ENCODE peak calls at places on chromosomes 13 and 19, in four cellular contexts. One of them, this sample, is unnamed.

GRCh38 chr19:49020931-49021895 is 2.9 kb downstream of the CGB3 start:
- DNase-seq in activated CD4-positive, alpha-beta T cell treated with anti-CD3 and anti-CD28 coated beads for 24 hours: no peak
- DNase-seq in colonic mucosa: no peak
- DNase-seq in NT2/D1: no peak
- DNase-seq in this sample: no peak

GRCh38 chr19:21109116-21109515 is 27.1 kb downstream of the ZNF714 start:
- DNase-seq in activated CD4-positive, alpha-beta T cell treated with anti-CD3 and anti-CD28 coated beads for 24 hours: no peak
- DNase-seq in colonic mucosa: no peak
- DNase-seq in NT2/D1: no peak
- DNase-seq in this sample: no peak

GRCh38 chr19:37251308-37252229 is 33.6 kb downstream of the ZNF383 start:
- DNase-seq in colonic mucosa: peak
- DNase-seq in NT2/D1: peak
- DNase-seq in activated CD4-positive, alpha-beta T cell treated with anti-CD3 and anti-CD28 coated beads for 24 hours: no peak
- DNase-seq in this sample: no peak

GRCh38 chr13:51943721-51944120 is 67.5 kb downstream of the ATP7B start:
- DNase-seq in NT2/D1: no peak
- DNase-seq in colonic mucosa: no peak
- DNase-seq in activated CD4-positive, alpha-beta T cell treated with anti-CD3 and anti-CD28 coated beads for 24 hours: no peak
- DNase-seq in this sample: no peak

GRCh38 chr19:50482271-50482855 is 5.7 kb upstream of the GARIN5A start:
- DNase-seq in NT2/D1: no peak
- DNase-seq in activated CD4-positive, alpha-beta T cell treated with anti-CD3 and anti-CD28 coated beads for 24 hours: no peak
- DNase-seq in colonic mucosa: no peak
- DNase-seq in this sample: no peak

GRCh38 chr13:98349731-98350305 is 172.7 kb upstream of the RNF113B start:
- DNase-seq in activated CD4-positive, alpha-beta T cell treated with anti-CD3 and anti-CD28 coated beads for 24 hours: no peak
- DNase-seq in colonic mucosa: no peak
- DNase-seq in NT2/D1: no peak
- DNase-seq in this sample: no peak

GRCh38 chr19:17321655-17322489 is 12.5 kb downstream of the DDA1 start:
- DNase-seq in activated CD4-positive, alpha-beta T cell treated with anti-CD3 and anti-CD28 coated beads for 24 hours: no peak
- DNase-seq in NT2/D1: no peak
- DNase-seq in colonic mucosa: no peak
- DNase-seq in this sample: no peak

GRCh38 chr19:22422220-22422619 is at the start of gene ZNF98:
- DNase-seq in activated CD4-positive, alpha-beta T cell treated with anti-CD3 and anti-CD28 coated beads for 24 hours: no peak
- DNase-seq in NT2/D1: peak
- DNase-seq in colonic mucosa: no peak
- DNase-seq in this sample: no peak

GRCh38 chr13:27036236-27036981 is 135.2 kb downstream of the USP12 start:
- DNase-seq in NT2/D1: no peak
- DNase-seq in activated CD4-positive, alpha-beta T cell treated with anti-CD3 and anti-CD28 coated beads for 24 hours: no peak
- DNase-seq in colonic mucosa: no peak
- DNase-seq in this sample: no peak

GRCh38 chr13:22169473-22169872 is 498.6 kb downstream of the FGF9 start:
- DNase-seq in activated CD4-positive, alpha-beta T cell treated with anti-CD3 and anti-CD28 coated beads for 24 hours: no peak
- DNase-seq in NT2/D1: no peak
- DNase-seq in colonic mucosa: no peak
- DNase-seq in this sample: no peak

GRCh38 chr19:5172859-5173577 is 167.6 kb downstream of the PTPRS start:
- DNase-seq in activated CD4-positive, alpha-beta T cell treated with anti-CD3 and anti-CD28 coated beads for 24 hours: no peak
- DNase-seq in NT2/D1: no peak
- DNase-seq in colonic mucosa: no peak
- DNase-seq in this sample: no peak

GRCh38 chr19:5435642-5436017 is 19.6 kb upstream of the ZNRF4 start:
- DNase-seq in colonic mucosa: no peak
- DNase-seq in activated CD4-positive, alpha-beta T cell treated with anti-CD3 and anti-CD28 coated beads for 24 hours: no peak
- DNase-seq in NT2/D1: no peak
- DNase-seq in this sample: no peak

GRCh38 chr19:46862974-46863632 is 2.3 kb downstream of the ARHGAP35 start:
- DNase-seq in activated CD4-positive, alpha-beta T cell treated with anti-CD3 and anti-CD28 coated beads for 24 hours: no peak
- DNase-seq in NT2/D1: no peak
- DNase-seq in colonic mucosa: no peak
- DNase-seq in this sample: no peak

GRCh38 chr13:82758056-82758455 is 1124.2 kb downstream of the SLITRK1 start:
- DNase-seq in NT2/D1: peak
- DNase-seq in activated CD4-positive, alpha-beta T cell treated with anti-CD3 and anti-CD28 coated beads for 24 hours: no peak
- DNase-seq in colonic mucosa: no peak
- DNase-seq in this sample: peak

GRCh38 chr19:55300821-55301458 is 17.1 kb downstream of the BRSK1 start:
- DNase-seq in colonic mucosa: no peak
- DNase-seq in activated CD4-positive, alpha-beta T cell treated with anti-CD3 and anti-CD28 coated beads for 24 hours: no peak
- DNase-seq in NT2/D1: no peak
- DNase-seq in this sample: no peak

GRCh38 chr13:94154362-94154761 is 325.1 kb downstream of the DCT start:
- DNase-seq in NT2/D1: no peak
- DNase-seq in activated CD4-positive, alpha-beta T cell treated with anti-CD3 and anti-CD28 coated beads for 24 hours: no peak
- DNase-seq in colonic mucosa: peak
- DNase-seq in this sample: no peak

GRCh38 chr13:104289400-104289799 is 1223.2 kb upstream of the SLC10A2 start:
- DNase-seq in activated CD4-positive, alpha-beta T cell treated with anti-CD3 and anti-CD28 coated beads for 24 hours: no peak
- DNase-seq in colonic mucosa: no peak
- DNase-seq in NT2/D1: no peak
- DNase-seq in this sample: no peak

GRCh38 chr19:48480476-48481190 is 11.5 kb downstream of the CYTH2 start:
- DNase-seq in activated CD4-positive, alpha-beta T cell treated with anti-CD3 and anti-CD28 coated beads for 24 hours: no peak
- DNase-seq in colonic mucosa: peak
- DNase-seq in NT2/D1: no peak
- DNase-seq in this sample: no peak

GRCh38 chr13:99218545-99218944 is 17.9 kb downstream of the UBAC2 start:
- DNase-seq in colonic mucosa: no peak
- DNase-seq in activated CD4-positive, alpha-beta T cell treated with anti-CD3 and anti-CD28 coated beads for 24 hours: no peak
- DNase-seq in NT2/D1: no peak
- DNase-seq in this sample: no peak

GRCh38 chr19:54444737-54445136 is 4.3 kb upstream of the LENG8 start:
- DNase-seq in colonic mucosa: peak
- DNase-seq in activated CD4-positive, alpha-beta T cell treated with anti-CD3 and anti-CD28 coated beads for 24 hours: no peak
- DNase-seq in NT2/D1: no peak
- DNase-seq in this sample: no peak

GRCh38 chr19:10193666-10194499 is 870 bp downstream of the DNMT1 start:
- DNase-seq in colonic mucosa: peak
- DNase-seq in NT2/D1: no peak
- DNase-seq in activated CD4-positive, alpha-beta T cell treated with anti-CD3 and anti-CD28 coated beads for 24 hours: no peak
- DNase-seq in this sample: peak

GRCh38 chr13:45341799-45342584 is 1.0 kb upstream of the TPT1 start:
- DNase-seq in NT2/D1: no peak
- DNase-seq in activated CD4-positive, alpha-beta T cell treated with anti-CD3 and anti-CD28 coated beads for 24 hours: no peak
- DNase-seq in colonic mucosa: peak
- DNase-seq in this sample: no peak

GRCh38 chr19:40702337-40703012 is 12.0 kb upstream of the NUMBL start:
- DNase-seq in activated CD4-positive, alpha-beta T cell treated with anti-CD3 and anti-CD28 coated beads for 24 hours: no peak
- DNase-seq in colonic mucosa: no peak
- DNase-seq in NT2/D1: peak
- DNase-seq in this sample: no peak

GRCh38 chr13:93262729-93263128 is 36.1 kb downstream of the GPC6 start:
- DNase-seq in activated CD4-positive, alpha-beta T cell treated with anti-CD3 and anti-CD28 coated beads for 24 hours: no peak
- DNase-seq in colonic mucosa: no peak
- DNase-seq in NT2/D1: no peak
- DNase-seq in this sample: no peak

GRCh38 chr19:58336820-58337219 is 10.0 kb downstream of the ZSCAN22 start:
- DNase-seq in colonic mucosa: no peak
- DNase-seq in NT2/D1: no peak
- DNase-seq in activated CD4-positive, alpha-beta T cell treated with anti-CD3 and anti-CD28 coated beads for 24 hours: no peak
- DNase-seq in this sample: no peak

GRCh38 chr13:113216165-113217056 is 7.0 kb downstream of the CUL4A start:
- DNase-seq in activated CD4-positive, alpha-beta T cell treated with anti-CD3 and anti-CD28 coated beads for 24 hours: no peak
- DNase-seq in colonic mucosa: peak
- DNase-seq in NT2/D1: no peak
- DNase-seq in this sample: no peak

GRCh38 chr19:55173186-55173716 is 6.8 kb upstream of the DNAAF3 start:
- DNase-seq in activated CD4-positive, alpha-beta T cell treated with anti-CD3 and anti-CD28 coated beads for 24 hours: no peak
- DNase-seq in colonic mucosa: no peak
- DNase-seq in NT2/D1: no peak
- DNase-seq in this sample: no peak

GRCh38 chr19:18173054-18173571 is 500 bp upstream of the IFI30 start:
- DNase-seq in activated CD4-positive, alpha-beta T cell treated with anti-CD3 and anti-CD28 coated beads for 24 hours: no peak
- DNase-seq in NT2/D1: no peak
- DNase-seq in colonic mucosa: no peak
- DNase-seq in this sample: no peak

GRCh38 chr13:106616729-106617128 is 48.8 kb upstream of the ARGLU1 start:
- DNase-seq in colonic mucosa: peak
- DNase-seq in activated CD4-positive, alpha-beta T cell treated with anti-CD3 and anti-CD28 coated beads for 24 hours: no peak
- DNase-seq in NT2/D1: no peak
- DNase-seq in this sample: no peak

GRCh38 chr13:39918837-39919236 is 263.4 kb downstream of the COG6 start:
- DNase-seq in activated CD4-positive, alpha-beta T cell treated with anti-CD3 and anti-CD28 coated beads for 24 hours: no peak
- DNase-seq in NT2/D1: no peak
- DNase-seq in colonic mucosa: no peak
- DNase-seq in this sample: no peak

GRCh38 chr13:106533101-106533939 is 2.1 kb downstream of the EFNB2 start:
- DNase-seq in colonic mucosa: peak
- DNase-seq in NT2/D1: no peak
- DNase-seq in activated CD4-positive, alpha-beta T cell treated with anti-CD3 and anti-CD28 coated beads for 24 hours: no peak
- DNase-seq in this sample: no peak

GRCh38 chr19:2329162-2329505 is 650 bp downstream of the SPPL2B start:
- DNase-seq in NT2/D1: no peak
- DNase-seq in colonic mucosa: no peak
- DNase-seq in activated CD4-positive, alpha-beta T cell treated with anti-CD3 and anti-CD28 coated beads for 24 hours: no peak
- DNase-seq in this sample: no peak

GRCh38 chr13:43786472-43786765 is 353 bp downstream of the ENOX1 start:
- DNase-seq in activated CD4-positive, alpha-beta T cell treated with anti-CD3 and anti-CD28 coated beads for 24 hours: no peak
- DNase-seq in NT2/D1: no peak
- DNase-seq in colonic mucosa: peak
- DNase-seq in this sample: no peak

GRCh38 chr19:32581704-32582164 is 744 bp downstream of the PDCD5 start:
- DNase-seq in activated CD4-positive, alpha-beta T cell treated with anti-CD3 and anti-CD28 coated beads for 24 hours: no peak
- DNase-seq in colonic mucosa: peak
- DNase-seq in NT2/D1: no peak
- DNase-seq in this sample: no peak

GRCh38 chr19:20912973-20913372 is 10.1 kb upstream of the ZNF85 start:
- DNase-seq in activated CD4-positive, alpha-beta T cell treated with anti-CD3 and anti-CD28 coated beads for 24 hours: no peak
- DNase-seq in NT2/D1: no peak
- DNase-seq in colonic mucosa: no peak
- DNase-seq in this sample: no peak

GRCh38 chr19:16376649-16377048 is 52.0 kb downstream of the KLF2 start:
- DNase-seq in NT2/D1: no peak
- DNase-seq in colonic mucosa: no peak
- DNase-seq in activated CD4-positive, alpha-beta T cell treated with anti-CD3 and anti-CD28 coated beads for 24 hours: no peak
- DNase-seq in this sample: no peak

This sample was measured in iPS DF 6.9.